ENCODE peak calls at places on chromosomes 12 and 14, in five cellular contexts. Y is neuronal stem cell, X is IMR-90, M is mesenchymal stem cell, H is H1. F is an unnamed sample.

GRCh38 chr12:12172106-12172511 is 94.7 kb downstream of the LRP6 start:
- DNase-seq in M (peak), H (no peak), Y (no peak), X (peak), F (no peak)

GRCh38 chr14:103528158-103528511 is 861 bp upstream of the TRMT61A start:
- DNase-seq in Y (no peak), X (no peak), M (peak), H (no peak), F (no peak)

GRCh38 chr12:127479256-127479655 is 787.7 kb upstream of the TMEM132C start:
- DNase-seq in M (no peak), X (no peak), Y (no peak), H (peak), F (no peak)

GRCh38 chr14:53581497-53581896 is 375.1 kb downstream of the BMP4 start:
- DNase-seq in X (no peak), H (no peak), M (no peak), Y (no peak), F (no peak)

GRCh38 chr12:72274926-72275325 is 2.8 kb downstream of the TRHDE start:
- DNase-seq in M (peak), H (no peak), X (peak), Y (no peak), F (no peak)

GRCh38 chr12:49933793-49934192 is 16.7 kb upstream of the AQP2 start:
- DNase-seq in Y (no peak), X (peak), M (no peak), H (no peak), F (no peak)

GRCh38 chr14:34436118-34436905 is 25.7 kb downstream of the SPTSSA start:
- DNase-seq in M (peak), X (peak), H (no peak), Y (no peak), F (no peak)

GRCh38 chr12:130714591-130715149 is 1.4 kb downstream of the RIMBP2 start:
- DNase-seq in H (peak), X (no peak), Y (no peak), M (no peak), F (no peak)

GRCh38 chr14:85519661-85520305 is 10.2 kb upstream of the FLRT2 start:
- DNase-seq in H (no peak), M (no peak), X (no peak), Y (no peak), F (no peak)

GRCh38 chr14:33837943-33838683 is 112.8 kb downstream of the EGLN3 start:
- DNase-seq in H (no peak), Y (no peak), X (no peak), M (no peak), F (no peak)

GRCh38 chr12:110687770-110688169 is 1.1 kb downstream of the HVCN1 start:
- DNase-seq in H (no peak), X (no peak), Y (no peak), M (no peak), F (no peak)

GRCh38 chr14:87898301-87898700 is 94.7 kb downstream of the GALC start:
- DNase-seq in Y (no peak), X (peak), M (no peak), H (no peak), F (no peak)

GRCh38 chr14:56759633-56760032 is 50.6 kb downstream of the OTX2 start:
- DNase-seq in Y (no peak), X (no peak), H (peak), M (no peak), F (no peak)

GRCh38 chr12:132131952-132132351 is 12.2 kb downstream of the DDX51 start:
- DNase-seq in Y (no peak), H (no peak), X (no peak), M (no peak), F (peak)

GRCh38 chr14:75993567-75994041 is 8.0 kb downstream of the IFT43 start:
- DNase-seq in Y (no peak), H (no peak), M (no peak), X (no peak), F (no peak)

GRCh38 chr14:75991753-75992152 is 6.2 kb downstream of the IFT43 start:
- DNase-seq in Y (no peak), M (no peak), X (peak), H (no peak), F (no peak)

GRCh38 chr14:75996488-75996887 is 10.9 kb downstream of the IFT43 start:
- DNase-seq in X (no peak), H (no peak), Y (no peak), M (no peak), F (no peak)

GRCh38 chr14:75999511-76000190 is 14.1 kb downstream of the IFT43 start:
- DNase-seq in Y (no peak), X (no peak), M (no peak), H (no peak), F (no peak)

DNA sequence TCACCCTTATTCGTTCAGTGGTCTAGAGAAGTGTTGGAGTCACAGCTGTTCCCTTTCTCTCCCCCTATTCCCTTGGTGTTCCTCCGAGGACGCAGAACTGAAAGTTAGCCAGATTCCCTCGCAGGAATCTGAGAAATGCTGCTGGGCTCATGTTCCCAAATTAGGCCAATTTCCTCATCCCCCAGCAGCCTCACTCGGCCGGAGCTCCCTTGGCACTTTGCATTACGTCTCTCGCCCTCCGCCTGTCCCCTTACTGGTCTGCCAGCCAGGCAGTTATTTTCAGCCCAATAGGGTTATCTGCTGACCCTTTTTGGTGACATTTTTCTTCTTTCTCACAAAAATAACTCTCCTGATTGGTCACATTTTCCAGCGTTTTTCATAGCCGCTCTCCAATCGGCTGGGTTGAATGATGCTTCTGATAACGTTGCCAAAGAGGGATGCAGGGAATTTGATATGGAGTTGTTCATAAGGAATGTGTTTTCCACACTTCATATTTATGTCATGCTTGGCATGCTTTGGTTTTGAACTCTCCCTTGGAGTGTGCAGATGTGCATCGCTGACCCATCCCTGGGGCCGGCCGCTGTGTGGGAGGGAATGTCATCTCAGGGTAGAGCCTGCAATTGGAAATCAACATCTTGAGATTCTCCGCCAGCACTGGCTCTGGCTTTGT is 9.9 kb downstream of the IFT43 start:
- DNase-seq in Y (no peak), H (no peak), X (peak), M (no peak), F (no peak)
- H3K27ac ChIP-seq in Y (no peak), H (no peak), X (peak), M (no peak), F (no peak)

GRCh38 chr14:94907626-94908261 is 137.8 kb upstream of the GSC start:
- DNase-seq in H (no peak), X (no peak), M (no peak), Y (no peak), F (no peak)
- H3K4me2 ChIP-seq in H (no peak), X (no peak), M (no peak), Y (no peak), F (no peak)

GRCh38 chr12:52005903-52006703 is 643 bp upstream of the TAMALIN start:
- DNase-seq in Y (no peak), M (peak), X (no peak), H (no peak), F (peak)

GRCh38 chr12:52006726-52007157 is at the start of gene TAMALIN:
- DNase-seq in X (peak), Y (peak), M (peak), H (no peak), F (peak)

GRCh38 chr12:52009081-52009751 is 2.5 kb downstream of the TAMALIN start:
- DNase-seq in H (no peak), M (peak), X (no peak), Y (no peak), F (no peak)

GRCh38 chr12:52007982-52008510 is 1.3 kb downstream of the TAMALIN start:
- DNase-seq in X (no peak), Y (no peak), H (no peak), M (no peak), F (no peak)

DNA sequence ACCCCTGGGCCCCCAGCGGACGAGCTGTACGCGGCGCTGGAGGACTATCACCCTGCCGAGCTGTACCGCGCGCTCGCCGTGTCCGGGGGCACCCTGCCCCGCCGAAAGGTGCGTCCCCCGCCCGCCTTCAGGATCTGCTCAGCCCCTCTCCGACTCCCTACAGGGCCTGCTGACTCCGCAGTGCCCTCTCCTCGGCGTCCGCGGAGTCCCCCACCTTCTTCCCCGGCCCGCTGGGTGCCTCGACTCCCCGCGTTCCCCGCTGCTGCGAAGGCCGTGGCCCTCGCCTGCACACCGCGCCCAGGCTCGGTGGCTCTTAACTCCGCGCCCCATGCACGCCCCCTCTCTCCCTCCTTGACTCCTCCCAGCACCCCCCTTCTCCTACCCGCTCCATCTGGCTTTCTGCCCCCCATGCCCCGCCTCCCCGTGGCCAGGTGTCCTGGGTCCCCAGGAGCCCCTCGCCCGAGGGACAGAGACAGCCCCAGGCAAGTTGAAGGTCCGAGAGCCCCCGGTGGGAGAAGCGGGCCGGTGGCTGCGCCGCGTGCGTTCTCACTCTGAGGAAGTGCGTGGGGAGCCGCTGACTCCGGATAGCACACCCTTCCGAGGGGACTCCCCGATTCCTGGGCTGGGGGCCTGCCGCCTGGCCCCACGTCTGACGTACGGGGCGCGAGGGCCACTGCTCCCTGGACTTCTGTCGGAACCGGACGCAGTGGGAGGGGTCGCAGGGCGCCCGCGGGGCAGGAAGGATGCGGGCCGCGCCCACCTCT is 594 bp downstream of the TAMALIN start:
- DNase-seq in H (no peak), M (peak), Y (no peak), X (no peak), F (peak)
- H2BK5ac ChIP-seq in H (no peak), M (no peak), Y (peak), X (no peak), F (no peak)

GRCh38 chr14:21923820-21924219 is 250.2 kb upstream of the OR4E1 start:
- DNase-seq in X (no peak), Y (no peak), H (no peak), M (no peak), F (no peak)
- H3K27ac ChIP-seq in X (no peak), Y (no peak), H (no peak), M (no peak), F (no peak)